ENCODE peak calls at places on chromosome 18, in four cellular contexts. Q is H7, Y is endothelial cell of umbilical vein, N is GM12865. O is an unnamed sample.
A peak's percentile ranks its signal among the peaks of the same experiment; 100 is the strongest.

GRCh38 chr18:10022365-10022764 is 108.5 kb downstream of the VAPA start:
- DNase-seq in Q (no peak), Y (no peak), N (no peak), O (no peak)

GRCh38 chr18:54882318-54882717 is 54.0 kb downstream of the RAB27B start:
- DNase-seq in Q (no peak), Y (no peak), N (no peak), O (no peak)

GRCh38 chr18:10354241-10354811 is 100.1 kb upstream of the APCDD1 start:
- DNase-seq in Q (no peak), Y (peak; percentile 18), N (no peak), O (no peak)

GRCh38 chr18:3156325-3156640 is 63.5 kb downstream of the MYOM1 start:
- DNase-seq in Q (no peak), Y (no peak), N (no peak), O (no peak)

GRCh38 chr18:53457068-53457467 is 767.4 kb downstream of the MBD2 start:
- DNase-seq in Q (no peak), Y (no peak), N (no peak), O (no peak)

GRCh38 chr18:48796491-48797205 is 154.1 kb downstream of the SMAD7 start:
- DNase-seq in Q (no peak), Y (no peak), N (no peak), O (no peak)

GRCh38 chr18:66676699-66677098 is 72.8 kb upstream of the CDH19 start:
- DNase-seq in Q (peak; percentile 46), Y (no peak), N (no peak), O (no peak)

GRCh38 chr18:34223164-34223892 is 1.4 kb downstream of the NOL4 start:
- DNase-seq in Q (peak; percentile 57), Y (no peak), N (peak; percentile 8), O (no peak)

O was measured in GM20000.